ENCODE peak calls at places on chromosomes 4 and X, in five cellular contexts. S is psoas muscle; K is stimulated activated CD8-positive, alpha-beta memory T cell treated with anti-CD3 and anti-CD28 coated beads, Interleukin-12 subunit alpha, Interleukin-12 subunit beta, amount 100 ng/mL, for 4 hours; G is retinal pigment epithelial cell; E is amniotic stem cell. O is an unnamed sample.

GRCh38 chr4:8336412-8337075 is 67.0 kb downstream of the HTRA3 start:
- DNase-seq in G (no peak), E (no peak), K (no peak), S (no peak), O (no peak)

GRCh38 chrX:39470588-39471155 is 627.1 kb downstream of the BCOR start:
- DNase-seq in K (no peak), G (no peak), E (no peak), S (no peak), O (no peak)

GRCh38 chr4:14641871-14642270 is 360.4 kb upstream of the CPEB2 start:
- DNase-seq in K (no peak), G (no peak), S (no peak), E (no peak), O (no peak)

GRCh38 chr4:160318567-160319220 is 1215.8 kb downstream of the RAPGEF2 start:
- DNase-seq in S (no peak), G (no peak), K (no peak), E (no peak), O (no peak)

GRCh38 chr4:128483041-128483440 is 195.4 kb upstream of the PGRMC2 start:
- DNase-seq in S (no peak), G (peak), K (no peak), E (no peak), O (no peak)

GRCh38 chr4:6357476-6357875 is 87.8 kb downstream of the WFS1 start:
- DNase-seq in E (no peak), S (no peak), G (no peak), K (no peak), O (no peak)

GRCh38 chrX:143642426-143642825 is 6.5 kb upstream of the SLITRK4 start:
- DNase-seq in K (no peak), E (no peak), S (no peak), G (no peak), O (no peak)

GRCh38 chr4:87073570-87074470 is 139.0 kb downstream of the AFF1 start:
- DNase-seq in G (no peak), E (no peak), S (no peak), K (peak), O (peak)

GRCh38 chrX:46575991-46576392 is 2.4 kb downstream of the CHST7 start:
- DNase-seq in S (peak), E (no peak), K (no peak), G (no peak), O (no peak)

GRCh38 chr4:121784401-121784800 is 16.7 kb upstream of the EXOSC9 start:
- DNase-seq in E (no peak), G (no peak), K (no peak), S (no peak), O (no peak)

GRCh38 chr4:73676881-73677323 is 56.7 kb upstream of the RASSF6 start:
- DNase-seq in S (no peak), E (no peak), G (peak), K (no peak), O (no peak)

GRCh38 chr4:1683371-1683902 is 676 bp downstream of the FAM53A start:
- DNase-seq in E (peak), G (peak), S (peak), K (peak), O (no peak)

GRCh38 chr4:27514711-27515110 is 654.1 kb downstream of the STIM2 start:
- DNase-seq in S (no peak), K (no peak), E (no peak), G (no peak), O (no peak)

GRCh38 chr4:155787113-155787710 is 28.4 kb downstream of the GUCY1B1 start:
- DNase-seq in G (no peak), E (no peak), S (no peak), K (no peak), O (no peak)

GRCh38 chr4:43163101-43163792 is 270.7 kb downstream of the GRXCR1 start:
- DNase-seq in S (no peak), E (no peak), K (no peak), G (no peak), O (no peak)

GRCh38 chr4:70654605-70655011 is 11.7 kb downstream of the JCHAIN start:
- DNase-seq in K (no peak), E (no peak), S (no peak), G (no peak), O (no peak)

GRCh38 chrX:2628751-2629315 is 62.3 kb upstream of the CD99 start:
- DNase-seq in G (no peak), E (no peak), K (no peak), S (no peak), O (peak)

O was measured in natural killer cell treated with Interleukin-12 subunit alpha and Interleukin-12 subunit beta and Interleukin-15 and Interleukin-18, amount 100 ng/mL, for 72 hours.